ENCODE peak calls at places on chromosome 22, in eight cellular contexts. J is breast epithelium, Z is A549, R is cardiac muscle cell, I is right lobe of liver, O is thoracic aorta, Y is tibial nerve, H is pancreas. E is an unnamed sample.
A peak's percentile ranks its signal among the peaks of the same experiment; 100 is the strongest.

GRCh38 chr22:34878996-34879395 is 187.0 kb upstream of the ISX start:
- DNase-seq in J (no peak), Z (no peak), R (no peak), I (no peak), O (no peak), Y (no peak), H (no peak), E (no peak)

GRCh38 chr22:24421428-24421931 is 5.9 kb upstream of the ADORA2A start:
- DNase-seq in J (no peak), Z (peak; percentile 35), R (no peak), I (peak; percentile 47), O (no peak), Y (no peak), H (peak; percentile 49), E (no peak)

GRCh38 chr22:41966607-41967240 is 2.5 kb upstream of the SEPTIN3 start:
- DNase-seq in J (no peak), Z (peak; percentile 15), R (peak; percentile 25), I (no peak), O (no peak), Y (no peak), H (no peak), E (no peak)

GRCh38 chr22:20145832-20146223 is 5.0 kb downstream of the CCDC188 start:
- DNase-seq in J (no peak), Z (no peak), R (no peak), I (no peak), O (no peak), Y (no peak), H (no peak), E (no peak)

GRCh38 chr22:24216541-24217209 is 28.2 kb downstream of the GGT5 start:
- DNase-seq in J (no peak), Z (no peak), R (no peak), I (no peak), O (no peak), Y (no peak), H (no peak), E (no peak)

GRCh38 chr22:30212363-30212995 is 34.1 kb downstream of the LIF start:
- DNase-seq in J (peak; percentile 86), Z (peak; percentile 81), R (no peak), I (no peak), O (no peak), Y (peak; percentile 46), H (no peak), E (no peak)

GRCh38 chr22:30380011-30380410 is 7.2 kb downstream of the RNF215 start:
- DNase-seq in J (no peak), Z (no peak), R (no peak), I (no peak), O (no peak), Y (no peak), H (no peak), E (no peak)

GRCh38 chr22:38973289-38974169 is 8.6 kb upstream of the APOBEC3B start:
- DNase-seq in J (no peak), Z (peak; percentile 58), R (peak; percentile 69), I (no peak), O (no peak), Y (no peak), H (no peak), E (no peak)

GRCh38 chr22:42116848-42117424 is 13.7 kb downstream of the CYP2D6 start:
- DNase-seq in J (no peak), Z (no peak), R (no peak), I (no peak), O (no peak), Y (no peak), H (no peak), E (no peak)

GRCh38 chr22:25774575-25775026 is 32.6 kb downstream of the MYO18B start:
- DNase-seq in J (no peak), Z (no peak), R (no peak), I (no peak), O (no peak), Y (no peak), H (no peak), E (no peak)
- TF ChIP-seq CTCF in J (no peak), Z (peak; percentile 26), R (peak; percentile 53), I (peak; percentile 4), O (no peak), Y (no peak), H (no peak), E (peak; percentile 40)

GRCh38 chr22:45314054-45314721 is 4.5 kb downstream of the FAM118A start:
- DNase-seq in J (no peak), Z (no peak), R (peak; percentile 70), I (no peak), O (no peak), Y (no peak), H (no peak), E (no peak)
- H3K27ac ChIP-seq in J (no peak overlapping the region), Z (no peak overlapping the region), R (peak overlapping the region; percentile 74), I (peak overlapping the region; percentile 51), O (peak overlapping the region; percentile 2), Y (no peak overlapping the region), H (peak overlapping the region; percentile 30), E (peak overlapping the region; percentile 13)

DNA sequence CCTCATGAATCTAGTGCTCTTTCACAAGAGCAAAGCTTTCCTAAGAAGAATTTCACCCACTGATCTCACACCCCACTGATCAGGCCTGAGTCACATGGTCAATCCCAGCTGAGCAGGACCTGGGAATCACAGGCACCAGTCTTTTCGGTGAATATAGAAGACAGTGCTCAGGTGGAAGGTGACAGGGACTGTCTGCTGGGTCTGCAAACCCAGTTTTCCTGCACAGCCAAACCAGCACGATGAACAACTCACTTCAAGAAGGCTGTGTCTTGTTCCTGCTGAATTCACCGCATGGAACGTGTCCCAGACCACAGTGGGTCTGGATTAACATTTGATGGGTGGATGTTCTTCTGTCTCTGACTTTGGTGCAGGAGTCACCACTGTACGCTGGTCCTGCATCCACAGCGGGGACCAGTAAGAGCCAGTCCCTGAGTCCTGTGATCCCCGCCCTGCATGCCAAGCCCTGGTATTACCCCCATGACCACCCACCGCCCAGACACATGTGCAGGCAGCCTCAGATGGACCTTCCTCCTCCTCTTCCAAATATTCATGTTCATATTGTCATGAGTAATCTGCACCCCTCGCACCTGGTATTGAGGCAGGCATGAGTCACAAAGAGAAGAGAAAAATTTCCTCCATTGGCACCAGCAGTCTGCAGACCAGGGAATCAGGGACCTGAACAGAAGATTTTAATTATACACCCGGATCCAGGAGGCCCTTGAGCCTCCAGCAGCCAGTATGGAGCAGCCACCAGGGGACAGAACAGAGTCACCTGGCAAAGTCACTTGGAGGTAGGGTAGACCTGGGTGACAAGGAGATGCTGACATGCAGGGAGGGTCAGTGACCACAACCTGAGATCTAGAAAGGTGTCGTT is 8.6 kb upstream of the IGLL5 start:
- DNase-seq in J (no peak), Z (no peak), R (no peak), I (no peak), O (no peak), Y (no peak), H (no peak), E (no peak)
- TF ChIP-seq CTCF in J (no peak), Z (no peak), R (no peak), I (no peak), O (no peak), Y (no peak), H (no peak), E (no peak)

GRCh38 chr22:28817919-28818859 is 17.8 kb upstream of the XBP1 start:
- DNase-seq in J (peak; percentile 81), Z (no peak), R (peak; percentile 73), I (peak; percentile 79), O (no peak), Y (no peak), H (peak; percentile 80), E (no peak)
- H3K27ac ChIP-seq in J (peak overlapping the region; percentile 91), Z (peak overlapping the region; percentile 69), R (peak overlapping the region; percentile 96), I (peak overlapping the region; percentile 79), O (peak overlapping the region; percentile 32), Y (no peak overlapping the region), H (peak overlapping the region; percentile 86), E (peak overlapping the region; percentile 64)

GRCh38 chr22:49960159-49960966 is at the start of gene PIM3:
- DNase-seq in J (peak; percentile 96), Z (peak; percentile 90), R (peak; percentile 97), I (peak; percentile 97), O (peak; percentile 76), Y (peak; percentile 88), H (peak; percentile 93), E (peak; percentile 94)

GRCh38 chr22:49958462-49958921 is 2.1 kb upstream of the PIM3 start:
- DNase-seq in J (no peak), Z (no peak), R (no peak), I (no peak), O (no peak), Y (no peak), H (peak; percentile 53), E (peak; percentile 10)

GRCh38 chr22:49960967-49961600 is 512 bp downstream of the PIM3 start:
- DNase-seq in J (peak; percentile 63), Z (no peak), R (peak; percentile 62), I (peak; percentile 61), O (no peak), Y (peak; percentile 15), H (peak; percentile 79), E (peak; percentile 48)

GRCh38 chr22:49958961-49959781 is 1.4 kb upstream of the PIM3 start:
- DNase-seq in J (no peak), Z (no peak), R (no peak), I (no peak), O (no peak), Y (no peak), H (peak; percentile 65), E (peak; percentile 29)

GRCh38 chr22:49959782-49960158 is 802 bp upstream of the PIM3 start:
- DNase-seq in J (no peak), Z (no peak), R (no peak), I (peak; percentile 81), O (no peak), Y (no peak), H (peak; percentile 79), E (no peak)
- TF ChIP-seq CTCF in J (no peak), Z (no peak), R (no peak), I (no peak), O (no peak), Y (no peak), H (no peak), E (peak; percentile 7)

GRCh38 chr22:29071261-29072045 is 1.4 kb upstream of the KREMEN1 start:
- DNase-seq in J (peak; percentile 59), Z (no peak), R (peak; percentile 78), I (peak; percentile 67), O (no peak), Y (no peak), H (peak; percentile 80), E (no peak)

GRCh38 chr22:29073618-29074275 is 912 bp downstream of the KREMEN1 start:
- DNase-seq in J (peak; percentile 64), Z (no peak), R (peak; percentile 65), I (peak; percentile 62), O (no peak), Y (no peak), H (peak; percentile 83), E (peak; percentile 53)

GRCh38 chr22:29072193-29072978 is 449 bp upstream of the KREMEN1 start:
- DNase-seq in J (peak; percentile 94), Z (peak; percentile 63), R (peak; percentile 91), I (peak; percentile 99), O (peak; percentile 35), Y (peak; percentile 81), H (peak; percentile 97), E (peak; percentile 90)

GRCh38 chr22:29072979-29073617 is at the start of gene KREMEN1:
- DNase-seq in J (no peak), Z (no peak), R (no peak), I (peak; percentile 60), O (no peak), Y (no peak), H (peak; percentile 66), E (no peak)

DNA sequence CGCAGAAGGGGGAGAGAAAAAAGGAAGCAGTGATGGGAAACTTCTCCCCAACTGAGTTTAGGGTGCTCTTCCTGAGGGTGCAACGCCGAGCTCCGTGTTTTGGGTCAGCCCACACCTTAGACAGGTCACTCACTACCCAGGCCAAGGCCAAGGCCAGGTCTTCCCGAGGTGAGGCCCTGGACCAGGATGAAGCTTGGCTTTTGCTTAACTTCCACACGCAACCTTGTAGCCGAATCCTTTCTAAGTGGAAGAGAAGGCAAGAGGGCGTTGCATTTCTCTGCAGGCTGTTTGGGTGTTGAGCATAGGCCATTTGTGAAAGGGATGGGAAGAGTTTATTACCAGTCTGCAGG is 1.4 kb downstream of the KREMEN1 start:
- DNase-seq in J (no peak), Z (no peak), R (no peak), I (no peak), O (no peak), Y (no peak), H (no peak), E (no peak)
- H3K27ac ChIP-seq in J (peak overlapping the region; percentile 72), Z (no peak overlapping the region), R (no peak overlapping the region), I (no peak overlapping the region), O (no peak overlapping the region), Y (no peak overlapping the region), H (no peak overlapping the region), E (peak overlapping the region; percentile 80)

E was measured in left ventricle myocardium inferior.